ENCODE peak calls at places on chromosome 7, in seven cellular contexts. R is activated CD8-positive, alpha-beta memory T cell treated with anti-CD3 and anti-CD28 coated beads, Interleukin-2, amount 50 U/mL, for 48 hours; E is OCI-M1; G is GM10248; Y is GOT3; Q is AG09319; F is EL. B is an unnamed sample.
A peak's percentile ranks its signal among the peaks of the same experiment; 100 is the strongest.

GRCh38 chr7:50779427-50779826 is 3.3 kb downstream of the GRB10 start:
- DNase-seq in Q (no peak), F (no peak), G (no peak), E (no peak), R (no peak), Y (no peak), B (no peak)

GRCh38 chr7:129126314-129126713 is 18.2 kb upstream of the TSPAN33 start:
- DNase-seq in E (no peak), F (no peak), G (no peak), R (no peak), Q (no peak), Y (no peak), B (no peak)

GRCh38 chr7:80224416-80224815 is 89.8 kb downstream of the GNAI1 start:
- DNase-seq in Y (no peak), G (no peak), Q (no peak), F (no peak), R (no peak), E (peak; percentile 61), B (no peak)

GRCh38 chr7:21377545-21377944 is 50.3 kb upstream of the SP4 start:
- DNase-seq in E (peak; percentile 20), Q (no peak), G (no peak), R (no peak), F (no peak), Y (no peak), B (no peak)

GRCh38 chr7:13724631-13725566 is 264.6 kb downstream of the ETV1 start:
- DNase-seq in E (no peak), G (no peak), F (no peak), R (no peak), Y (no peak), Q (no peak), B (no peak)

GRCh38 chr7:110664798-110665197 is 426.1 kb upstream of the LRRN3 start:
- DNase-seq in F (no peak), Q (no peak), Y (no peak), R (no peak), G (no peak), E (no peak), B (no peak)

GRCh38 chr7:143485500-143485899 is 7.8 kb downstream of the TAS2R41 start:
- DNase-seq in G (no peak), Y (no peak), R (no peak), F (peak; percentile 67), E (no peak), Q (peak; percentile 47), B (peak; percentile 69)

GRCh38 chr7:91327341-91327740 is 63.1 kb downstream of the FZD1 start:
- DNase-seq in Y (no peak), Q (no peak), R (no peak), F (no peak), G (no peak), E (peak; percentile 77), B (no peak)

GRCh38 chr7:22179442-22179879 is 177.5 kb downstream of the RAPGEF5 start:
- DNase-seq in G (no peak), Y (no peak), Q (no peak), F (no peak), R (no peak), E (peak; percentile 78), B (peak; percentile 10)

GRCh38 chr7:76225379-76225778 is 23.7 kb downstream of the SRRM3 start:
- DNase-seq in G (peak; percentile 60), F (peak; percentile 15), Q (no peak), Y (no peak), E (peak; percentile 50), R (peak; percentile 62), B (no peak)

GRCh38 chr7:24729365-24730017 is 27.8 kb downstream of the GSDME start:
- DNase-seq in E (no peak), F (no peak), R (no peak), Y (no peak), Q (no peak), G (no peak), B (no peak)

GRCh38 chr7:82805527-82805960 is 357.1 kb downstream of the PCLO start:
- DNase-seq in F (peak; percentile 91), R (no peak), E (peak; percentile 76), G (no peak), Q (peak; percentile 24), Y (no peak), B (peak; percentile 77)

GRCh38 chr7:20152511-20152910 is 64.7 kb downstream of the MACC1 start:
- DNase-seq in G (no peak), E (no peak), Y (no peak), Q (peak; percentile 69), R (no peak), F (peak; percentile 40), B (no peak)

GRCh38 chr7:93719546-93719945 is 145.0 kb upstream of the CALCR start:
- DNase-seq in Q (no peak), Y (no peak), R (no peak), E (peak; percentile 84), F (peak; percentile 47), G (no peak), B (peak; percentile 93)

GRCh38 chr7:98562336-98563182 is 54.5 kb upstream of the NPTX2 start:
- DNase-seq in G (no peak), F (peak; percentile 13), Y (no peak), R (no peak), Q (no peak), E (no peak), B (no peak)

GRCh38 chr7:114922652-114923402 is 933 bp downstream of the MDFIC start:
- DNase-seq in R (peak; percentile 70), Y (peak; percentile 9), G (peak; percentile 47), E (no peak), F (peak; percentile 70), Q (peak; percentile 48), B (peak; percentile 44)

GRCh38 chr7:104371216-104371796 is 42.9 kb downstream of the LHFPL3 start:
- DNase-seq in G (no peak), E (no peak), Q (no peak), Y (no peak), R (no peak), F (no peak), B (no peak)

GRCh38 chr7:155193716-155194115 is 104.0 kb upstream of the INSIG1 start:
- DNase-seq in F (no peak), G (no peak), R (no peak), E (no peak), Q (no peak), Y (no peak), B (no peak)

GRCh38 chr7:77479536-77480088 is 57.5 kb upstream of the PTPN12 start:
- DNase-seq in Q (no peak), E (no peak), F (no peak), R (no peak), G (no peak), Y (no peak), B (no peak)

GRCh38 chr7:16402084-16402483 is 19.3 kb downstream of the CRPPA start:
- DNase-seq in R (no peak), G (no peak), F (no peak), Y (no peak), E (no peak), Q (no peak), B (no peak)

GRCh38 chr7:35649711-35650110 is 45.2 kb downstream of the HERPUD2 start:
- DNase-seq in F (no peak), Y (no peak), G (no peak), E (no peak), Q (no peak), R (no peak), B (no peak)

GRCh38 chr7:77685219-77685618 is 11.0 kb upstream of the RSBN1L start:
- DNase-seq in G (no peak), R (no peak), Y (no peak), E (no peak), F (no peak), Q (no peak), B (no peak)

GRCh38 chr7:137634356-137634755 is 212.4 kb downstream of the DGKI start:
- DNase-seq in G (no peak), Q (no peak), Y (no peak), R (no peak), F (no peak), E (no peak), B (no peak)

GRCh38 chr7:3267928-3268690 is 32.9 kb upstream of the SDK1 start:
- DNase-seq in E (no peak), F (peak; percentile 38), Y (no peak), G (no peak), Q (peak; percentile 59), R (no peak), B (peak; percentile 98)

GRCh38 chr7:135747366-135747765 is 1.2 kb downstream of the FAM180A start:
- DNase-seq in F (no peak), Q (no peak), R (no peak), G (no peak), Y (no peak), E (no peak), B (no peak)

GRCh38 chr7:55018361-55019328 is at the start of gene EGFR:
- DNase-seq in Q (peak; percentile 79), R (no peak), G (peak; percentile 34), Y (peak; percentile 37), E (no peak), F (peak; percentile 90), B (peak; percentile 75)

GRCh38 chr7:111886233-111886632 is 320.0 kb downstream of the DOCK4 start:
- DNase-seq in Q (no peak), E (no peak), G (no peak), F (no peak), Y (no peak), R (no peak), B (no peak)

B was measured in brain microvascular endothelial cell.